ENCODE peak calls at places on chromosomes 16 and 17, in ten cellular contexts. P is OCI-LY7, L is PC-9, E is testis, I is MM.1S, Q is upper lobe of right lung, T is heart left ventricle, R is body of pancreas, D is transverse colon, A is cardiac muscle cell. F is an unnamed sample.

GRCh38 chr17:8162997-8163977 is 539 bp upstream of the VAMP2 start:
- DNase-seq in P (no peak), L (no peak), E (peak; percentile 47), I (no peak), Q (peak; percentile 75), T (peak; percentile 65), R (peak; percentile 50), D (peak; percentile 45), A (peak; percentile 32), F (peak; percentile 32)

GRCh38 chr16:8474576-8474975 is 115.7 kb downstream of the TMEM114 start:
- DNase-seq in P (no peak), L (no peak), E (no peak), I (no peak), Q (no peak), T (no peak), R (peak; percentile 15), D (no peak), A (no peak), F (no peak)

GRCh38 chr17:9837551-9838471 is 12.1 kb downstream of the GLP2R start:
- DNase-seq in P (no peak), L (peak; percentile 41), E (peak; percentile 79), I (no peak), Q (no peak), T (peak; percentile 73), R (peak; percentile 27), D (peak; percentile 17), A (no peak), F (peak; percentile 61)

GRCh38 chr16:83953796-83954576 is 946 bp downstream of the OSGIN1 start:
- DNase-seq in P (peak; percentile 49), L (peak; percentile 27), E (peak; percentile 48), I (peak; percentile 66), Q (no peak), T (no peak), R (peak; percentile 36), D (no peak), A (peak; percentile 34), F (no peak)

GRCh38 chr16:59236804-59237463 is 502.8 kb upstream of the GOT2 start:
- DNase-seq in P (no peak), L (no peak), E (no peak), I (no peak), Q (no peak), T (no peak), R (no peak), D (no peak), A (no peak), F (no peak)

GRCh38 chr16:73636196-73636595 is 588.3 kb upstream of the ZFHX3 start:
- DNase-seq in P (no peak), L (no peak), E (no peak), I (no peak), Q (no peak), T (no peak), R (no peak), D (no peak), A (no peak), F (no peak)

GRCh38 chr16:78441298-78441697 is 341.8 kb downstream of the WWOX start:
- DNase-seq in P (no peak), L (no peak), E (no peak), I (no peak), Q (no peak), T (no peak), R (no peak), D (no peak), A (no peak), F (no peak)

GRCh38 chr17:41919165-41919817 is 540 bp upstream of the ACLY start:
- DNase-seq in P (no peak), L (peak; percentile 63), E (peak; percentile 69), I (no peak), Q (no peak), T (no peak), R (no peak), D (no peak), A (no peak), F (no peak)

GRCh38 chr17:14693382-14693781 is 392.5 kb downstream of the HS3ST3B1 start:
- DNase-seq in P (no peak), L (no peak), E (no peak), I (no peak), Q (no peak), T (no peak), R (no peak), D (no peak), A (no peak), F (no peak)

GRCh38 chr17:64133546-64134215 is 3.7 kb upstream of the ERN1 start:
- DNase-seq in P (peak; percentile 87), L (no peak), E (peak; percentile 42), I (peak; percentile 80), Q (no peak), T (no peak), R (peak; percentile 46), D (no peak), A (peak; percentile 70), F (no peak)

GRCh38 chr17:50165867-50166517 is at the start of gene SGCA:
- DNase-seq in P (no peak), L (no peak), E (no peak), I (no peak), Q (no peak), T (peak; percentile 76), R (no peak), D (no peak), A (peak; percentile 75), F (peak; percentile 63)

GRCh38 chr17:82108999-82109480 is 11.0 kb upstream of the FASN start:
- DNase-seq in P (no peak), L (no peak), E (no peak), I (no peak), Q (no peak), T (no peak), R (no peak), D (no peak), A (no peak), F (no peak)

GRCh38 chr16:20984019-20984418 is 83.4 kb downstream of the LYRM1 start:
- DNase-seq in P (no peak), L (no peak), E (no peak), I (no peak), Q (no peak), T (no peak), R (no peak), D (no peak), A (no peak), F (no peak)

GRCh38 chr16:20987049-20987448 is 86.5 kb downstream of the LYRM1 start:
- DNase-seq in P (no peak), L (no peak), E (no peak), I (peak; percentile 53), Q (no peak), T (no peak), R (no peak), D (no peak), A (no peak), F (no peak)
- TF ChIP-seq CTCF in P (no peak), L (no peak), E (no peak), I (no peak), Q (no peak), T (no peak), R (no peak), D (no peak), A (no peak), F (no peak)

DNA sequence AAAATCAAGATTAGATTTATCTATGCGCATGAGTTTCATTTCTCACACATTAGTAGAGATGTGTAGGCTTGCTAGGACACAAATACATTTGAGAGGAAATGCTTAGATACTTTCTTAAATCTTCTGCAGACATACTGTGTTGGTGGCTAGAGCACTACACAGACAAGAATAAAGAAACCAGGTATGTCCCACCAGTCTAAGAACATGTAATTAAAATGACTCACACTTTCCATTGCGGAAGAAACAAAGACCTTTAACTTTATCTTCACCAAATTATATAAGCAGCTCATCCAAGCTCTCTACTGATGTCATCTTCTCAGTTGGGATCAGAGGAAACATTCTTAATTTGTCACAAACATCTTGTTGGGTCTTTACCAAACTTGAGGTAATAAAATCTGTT is 12.5 kb downstream of the GABARAPL2 start:
- DNase-seq in P (no peak), L (no peak), E (no peak), I (no peak), Q (no peak), T (no peak), R (no peak), D (no peak), A (no peak), F (no peak)
- H3K36me3 ChIP-seq in P (peaks cover 69% of the 10 kb centered on the region), L (peaks cover 24% of the 10 kb centered on the region), E (no peaks in the 10 kb centered on the region), I (no peaks in the 10 kb centered on the region), Q (peaks cover 67% of the 10 kb centered on the region), T (peaks cover 11% of the 10 kb centered on the region), R (peaks cover 13% of the 10 kb centered on the region), D (no peaks in the 10 kb centered on the region), A (peaks cover 37% of the 10 kb centered on the region), F (peaks cover 63% of the 10 kb centered on the region)

DNA sequence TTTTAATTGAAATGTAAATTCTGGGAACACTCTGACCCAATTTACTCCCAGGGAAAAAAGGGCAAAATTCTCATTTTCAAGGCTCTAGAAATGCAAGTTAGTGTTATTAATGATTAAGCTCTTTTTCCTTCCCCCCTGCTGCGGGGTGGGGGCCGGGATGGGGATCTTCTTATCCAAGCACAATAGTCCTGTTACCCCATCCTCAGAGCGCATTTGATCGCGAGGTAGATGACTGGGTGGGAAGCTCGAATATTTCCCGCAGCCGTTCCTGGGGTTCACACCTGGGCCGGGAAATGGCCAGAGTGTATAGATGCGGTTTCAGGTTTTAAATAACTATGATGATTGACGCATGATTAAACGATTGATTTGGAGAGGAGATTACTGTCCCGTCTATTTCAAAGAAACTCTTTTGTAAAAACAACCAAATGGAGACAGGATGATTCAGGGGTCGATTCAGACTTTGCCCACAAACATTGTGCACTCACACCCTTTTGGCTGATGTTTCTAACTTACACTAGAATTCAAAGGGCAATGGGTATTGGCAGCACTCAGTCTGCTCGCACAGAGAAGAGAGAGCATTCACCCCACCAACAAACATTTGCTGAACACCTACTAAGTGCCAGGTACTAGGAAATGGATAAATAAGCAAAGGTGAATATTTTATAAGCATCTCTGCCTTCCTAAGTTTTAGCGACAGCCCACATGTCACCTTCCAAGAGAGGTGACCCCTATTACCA is 55.0 kb downstream of the SALL1 start:
- DNase-seq in P (no peak), L (no peak), E (no peak), I (no peak), Q (no peak), T (no peak), R (no peak), D (no peak), A (no peak), F (no peak)
- H3K4me3 ChIP-seq in P (no peak overlapping the region), L (no peak overlapping the region), E (no peak overlapping the region), I (no peak overlapping the region), Q (no peak overlapping the region), T (no peak overlapping the region), R (no peak overlapping the region), D (no peak overlapping the region), A (no peak overlapping the region), F (no peak overlapping the region)

GRCh38 chr17:48470388-48471034 is 40.5 kb upstream of the SKAP1 start:
- DNase-seq in P (peak; percentile 83), L (no peak), E (no peak), I (no peak), Q (no peak), T (no peak), R (no peak), D (no peak), A (no peak), F (no peak)
- TF ChIP-seq CTCF in P (no peak), L (no peak), E (no peak), I (no peak), Q (no peak), T (no peak), R (no peak), D (no peak), A (peak; percentile 16), F (no peak)